ENCODE peak calls at places on chromosomes 12 and 14, in four cellular contexts. W is stomach, O is suprapubic skin, B is upper lobe of left lung. R is an unnamed sample.
A peak's percentile ranks its signal among the peaks of the same experiment; 100 is the strongest.

GRCh38 chr14:44995770-44996294 is 33.8 kb downstream of the TOGARAM1 start:
- DNase-seq in W (no peak), B (no peak), O (no peak), R (no peak)

GRCh38 chr12:127241056-127241830 is 1025.7 kb upstream of the TMEM132C start:
- DNase-seq in B (no peak), O (no peak), W (no peak), R (no peak)

GRCh38 chr12:131445184-131445974 is 265.5 kb upstream of the SFSWAP start:
- DNase-seq in W (peak; percentile 15), B (peak; percentile 49), O (no peak), R (no peak)

GRCh38 chr14:100593751-100594624 is 6.8 kb upstream of the BEGAIN start:
- DNase-seq in O (peak; percentile 29), B (peak; percentile 77), W (no peak), R (no peak)

GRCh38 chr12:66947119-66947518 is 268.2 kb upstream of the GRIP1 start:
- DNase-seq in W (no peak), B (no peak), O (no peak), R (no peak)

GRCh38 chr14:81433378-81433777 is 33.3 kb upstream of the STON2 start:
- DNase-seq in W (no peak), B (no peak), O (no peak), R (no peak)

GRCh38 chr12:11855993-11856374 is 206.5 kb downstream of the ETV6 start:
- DNase-seq in B (no peak), O (no peak), W (no peak), R (peak; percentile 37)

GRCh38 chr14:81450976-81451375 is 50.9 kb upstream of the STON2 start:
- DNase-seq in O (no peak), W (no peak), B (no peak), R (no peak)

GRCh38 chr14:93073833-93074769 is 41.6 kb downstream of the ITPK1 start:
- DNase-seq in W (no peak), O (no peak), B (no peak), R (peak; percentile 89)

GRCh38 chr12:53530920-53531319 is 23.6 kb upstream of the NPFF start:
- DNase-seq in O (no peak), B (no peak), W (no peak), R (no peak)

GRCh38 chr12:64461634-64462414 is 9.9 kb downstream of the TBK1 start:
- DNase-seq in O (no peak), W (no peak), B (no peak), R (no peak)

GRCh38 chr12:107525063-107525718 is 160.4 kb upstream of the PWP1 start:
- DNase-seq in O (no peak), B (no peak), W (no peak), R (no peak)

GRCh38 chr14:104708606-104709268 is 15.3 kb upstream of the ADSS1 start:
- DNase-seq in B (peak; percentile 90), W (peak; percentile 81), O (no peak), R (no peak)

GRCh38 chr14:54633076-54633475 is 66.1 kb downstream of the SAMD4A start:
- DNase-seq in O (no peak), B (no peak), W (no peak), R (no peak)

GRCh38 chr12:66500841-66501240 is 178.0 kb downstream of the GRIP1 start:
- DNase-seq in O (no peak), B (no peak), W (no peak), R (no peak)

GRCh38 chr14:85437143-85437542 is 92.8 kb upstream of the FLRT2 start:
- DNase-seq in O (no peak), B (no peak), W (no peak), R (no peak)

GRCh38 chr12:114669501-114670256 is 14.3 kb downstream of the TBX3 start:
- DNase-seq in O (no peak), B (no peak), W (no peak), R (no peak)
- TF ChIP-seq POLR2AphosphoS5 in O (no peak), B (no peak), W (no peak), R (no peak)

GRCh38 chr12:1519642-1520041 is 74.7 kb downstream of the FBXL14 start:
- DNase-seq in W (no peak), B (no peak), O (peak; percentile 46), R (no peak)

GRCh38 chr12:1517734-1518485 is 76.5 kb downstream of the FBXL14 start:
- DNase-seq in W (no peak), O (no peak), B (no peak), R (no peak)

GRCh38 chr12:1517007-1517406 is 77.4 kb downstream of the FBXL14 start:
- DNase-seq in O (no peak), W (no peak), B (no peak), R (no peak)

GRCh38 chr12:1518486-1518762 is 76.0 kb downstream of the FBXL14 start:
- DNase-seq in B (no peak), W (no peak), O (no peak), R (no peak)

GRCh38 chr12:1518763-1519516 is 75.4 kb downstream of the FBXL14 start:
- DNase-seq in B (no peak), O (no peak), W (no peak), R (no peak)
- TF ChIP-seq POLR2AphosphoS5 in B (no peak), O (no peak), W (no peak), R (no peak)

GRCh38 chr12:124664395-124665111 is 97.1 kb upstream of the NCOR2 start:
- DNase-seq in B (no peak), O (no peak), W (no peak), R (no peak)

GRCh38 chr12:124667671-124668337 is 100.4 kb upstream of the NCOR2 start:
- DNase-seq in O (no peak), B (no peak), W (peak; percentile 76), R (no peak)

GRCh38 chr12:124663771-124664366 is 96.5 kb upstream of the NCOR2 start:
- DNase-seq in O (no peak), B (no peak), W (no peak), R (no peak)

GRCh38 chr12:124666722-124667259 is 99.4 kb upstream of the NCOR2 start:
- DNase-seq in B (no peak), O (no peak), W (no peak), R (no peak)

GRCh38 chr12:124665516-124665915 is 98.1 kb upstream of the NCOR2 start:
- DNase-seq in W (no peak), B (no peak), O (no peak), R (no peak)
- TF ChIP-seq POLR2AphosphoS5 in W (no peak), B (no peak), O (no peak), R (no peak)

DNA sequence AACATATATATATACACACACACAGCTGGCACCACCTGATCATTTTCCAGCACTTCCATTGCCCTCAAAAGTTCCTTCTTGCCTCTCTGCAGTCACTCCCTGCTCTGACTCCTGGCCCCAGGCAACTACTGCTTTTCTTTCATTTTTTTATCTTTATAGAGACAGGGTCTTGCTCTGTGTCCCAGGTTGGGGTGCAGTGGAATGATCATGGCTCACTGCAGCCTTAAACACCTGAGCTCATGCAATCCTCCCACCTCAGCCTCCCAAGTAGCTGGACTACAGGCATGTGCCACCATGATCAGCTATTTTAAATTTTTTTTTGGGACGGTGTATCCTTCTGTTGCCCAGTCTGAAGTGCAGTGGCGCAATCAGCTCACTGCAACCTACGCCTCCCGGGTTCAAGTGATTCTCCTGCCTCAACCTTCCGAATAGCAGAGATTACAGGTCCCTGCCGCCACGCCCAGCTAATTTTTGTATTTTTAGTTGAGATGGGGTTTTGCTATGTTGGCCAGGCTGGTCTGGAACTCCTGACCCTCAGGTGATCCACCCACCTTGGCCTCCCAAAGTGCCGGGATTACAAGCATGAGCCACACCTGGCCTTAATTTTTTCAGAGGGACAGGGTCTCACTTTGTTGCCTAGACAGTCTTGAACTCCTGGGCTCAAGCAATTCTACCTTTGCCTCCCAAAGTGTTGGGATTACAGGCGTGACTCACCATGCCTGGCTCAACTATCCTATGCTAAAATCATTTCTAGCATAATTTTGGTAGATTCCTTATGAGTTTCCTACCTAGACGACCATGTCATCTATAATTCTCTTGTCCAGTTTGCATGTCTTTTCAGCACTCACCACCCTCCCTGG is 7.8 kb downstream of the HSP90AA1 start:
- DNase-seq in B (no peak), W (no peak), O (no peak), R (no peak)
- TF ChIP-seq POLR2AphosphoS5 in B (no peak), W (no peak), O (no peak), R (no peak)